ENCODE peak calls at places on chromosomes 11 and 22, in four cellular contexts. One of them, this sample, is unnamed. For H3K4me1 and H3K36me3, the result is how much of the 10 kb centered on the place peaks cover.

GRCh38 chr11:46281374-46281831 is 3.9 kb downstream of the CREB3L1 start:
- DNase-seq in colonic mucosa: peak
- DNase-seq in mammary epithelial cell: no peak
- DNase-seq in IMR-90: peak
- DNase-seq in this sample: peak

GRCh38 chr11:62119569-62119968 is 4.2 kb upstream of the INCENP start:
- DNase-seq in colonic mucosa: no peak
- DNase-seq in mammary epithelial cell: no peak
- DNase-seq in IMR-90: no peak
- DNase-seq in this sample: no peak

GRCh38 chr22:19912236-19912999 is 29.2 kb upstream of the COMT start:
- DNase-seq in colonic mucosa: no peak
- DNase-seq in mammary epithelial cell: no peak
- DNase-seq in IMR-90: no peak
- DNase-seq in this sample: no peak

GRCh38 chr11:131025020-131025419 is 108.7 kb upstream of the SNX19 start:
- DNase-seq in colonic mucosa: no peak
- DNase-seq in mammary epithelial cell: peak
- DNase-seq in IMR-90: peak
- DNase-seq in this sample: no peak

GRCh38 chr22:43835736-43836135 is 23.6 kb upstream of the EFCAB6 start:
- DNase-seq in colonic mucosa: no peak
- DNase-seq in mammary epithelial cell: no peak
- DNase-seq in IMR-90: no peak
- DNase-seq in this sample: no peak

GRCh38 chr11:12017243-12017678 is 8.8 kb upstream of the DKK3 start:
- DNase-seq in colonic mucosa: no peak
- DNase-seq in mammary epithelial cell: peak
- DNase-seq in IMR-90: peak
- DNase-seq in this sample: no peak

GRCh38 chr11:14980854-14981253 is 8.7 kb upstream of the CALCA start:
- DNase-seq in colonic mucosa: no peak
- DNase-seq in mammary epithelial cell: peak
- DNase-seq in IMR-90: peak
- DNase-seq in this sample: no peak

GRCh38 chr11:61083601-61084147 is 18.6 kb upstream of the CD5 start:
- DNase-seq in colonic mucosa: no peak
- DNase-seq in mammary epithelial cell: no peak
- DNase-seq in IMR-90: no peak
- DNase-seq in this sample: no peak

GRCh38 chr11:118514103-118514502 is 13.2 kb upstream of the TTC36 start:
- DNase-seq in colonic mucosa: no peak
- DNase-seq in mammary epithelial cell: no peak
- DNase-seq in IMR-90: no peak
- DNase-seq in this sample: no peak

GRCh38 chr22:43749473-43749872 is 62.6 kb downstream of the EFCAB6 start:
- DNase-seq in colonic mucosa: no peak
- DNase-seq in mammary epithelial cell: no peak
- DNase-seq in IMR-90: no peak
- DNase-seq in this sample: no peak

GRCh38 chr11:34300571-34301295 is 57.1 kb downstream of the ABTB2 start:
- DNase-seq in colonic mucosa: no peak
- DNase-seq in mammary epithelial cell: no peak
- DNase-seq in IMR-90: no peak
- DNase-seq in this sample: no peak

GRCh38 chr11:83819936-83820549 is 533.9 kb upstream of the CCDC90B start:
- DNase-seq in colonic mucosa: no peak
- DNase-seq in mammary epithelial cell: peak
- DNase-seq in IMR-90: peak
- DNase-seq in this sample: no peak

GRCh38 chr11:16312242-16312641 is 44.1 kb downstream of the SOX6 start:
- DNase-seq in colonic mucosa: no peak
- DNase-seq in mammary epithelial cell: no peak
- DNase-seq in IMR-90: no peak
- DNase-seq in this sample: no peak

GRCh38 chr11:19846654-19847330 is 134.2 kb downstream of the NAV2 start:
- DNase-seq in colonic mucosa: no peak
- DNase-seq in mammary epithelial cell: no peak
- DNase-seq in IMR-90: peak
- DNase-seq in this sample: no peak

DNA sequence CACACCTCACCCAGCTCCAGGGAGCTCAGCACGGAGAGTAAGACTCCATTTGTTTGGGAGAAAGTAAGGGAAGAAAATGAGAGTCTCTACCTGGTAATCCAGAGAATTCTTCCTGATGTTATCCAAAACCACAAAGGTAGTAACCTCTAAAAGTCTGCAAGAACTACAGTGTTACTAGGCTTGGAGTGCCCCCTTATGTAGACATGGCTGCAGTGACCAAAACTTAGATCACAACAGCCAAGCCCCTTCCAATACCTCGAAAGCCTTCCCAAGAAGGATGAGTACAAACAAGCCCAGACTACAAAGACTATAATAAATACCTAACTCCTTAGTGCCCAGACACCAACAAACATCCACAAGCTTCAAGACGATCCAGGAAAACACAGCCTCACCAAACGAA is 4.9 kb downstream of the UBE2L6 start:
- DNase-seq in colonic mucosa: no peak
- DNase-seq in mammary epithelial cell: peak
- DNase-seq in IMR-90: no peak
- DNase-seq in this sample: no peak
- H3K9ac ChIP-seq in colonic mucosa: no peak
- H3K9ac ChIP-seq in mammary epithelial cell: no peak
- H3K9ac ChIP-seq in IMR-90: no peak
- H3K9ac ChIP-seq in this sample: no peak

GRCh38 chr11:128343870-128344269 is 243.5 kb downstream of the ETS1 start:
- DNase-seq in colonic mucosa: no peak
- DNase-seq in mammary epithelial cell: peak
- DNase-seq in IMR-90: peak
- DNase-seq in this sample: no peak

GRCh38 chr11:128342511-128343133 is 244.7 kb downstream of the ETS1 start:
- DNase-seq in colonic mucosa: peak
- DNase-seq in mammary epithelial cell: peak
- DNase-seq in IMR-90: peak
- DNase-seq in this sample: no peak

GRCh38 chr11:128341280-128341679 is 246.1 kb downstream of the ETS1 start:
- DNase-seq in colonic mucosa: no peak
- DNase-seq in mammary epithelial cell: no peak
- DNase-seq in IMR-90: no peak
- DNase-seq in this sample: no peak

GRCh38 chr11:128341767-128342318 is 245.5 kb downstream of the ETS1 start:
- DNase-seq in colonic mucosa: no peak
- DNase-seq in mammary epithelial cell: no peak
- DNase-seq in IMR-90: no peak
- DNase-seq in this sample: no peak

GRCh38 chr11:128343134-128343514 is 244.2 kb downstream of the ETS1 start:
- DNase-seq in colonic mucosa: no peak
- DNase-seq in mammary epithelial cell: no peak
- DNase-seq in IMR-90: no peak
- DNase-seq in this sample: no peak
- H3K4me1 ChIP-seq in colonic mucosa: under half
- H3K4me1 ChIP-seq in mammary epithelial cell: under half
- H3K4me1 ChIP-seq in IMR-90: under half
- H3K4me1 ChIP-seq in this sample: under half

DNA sequence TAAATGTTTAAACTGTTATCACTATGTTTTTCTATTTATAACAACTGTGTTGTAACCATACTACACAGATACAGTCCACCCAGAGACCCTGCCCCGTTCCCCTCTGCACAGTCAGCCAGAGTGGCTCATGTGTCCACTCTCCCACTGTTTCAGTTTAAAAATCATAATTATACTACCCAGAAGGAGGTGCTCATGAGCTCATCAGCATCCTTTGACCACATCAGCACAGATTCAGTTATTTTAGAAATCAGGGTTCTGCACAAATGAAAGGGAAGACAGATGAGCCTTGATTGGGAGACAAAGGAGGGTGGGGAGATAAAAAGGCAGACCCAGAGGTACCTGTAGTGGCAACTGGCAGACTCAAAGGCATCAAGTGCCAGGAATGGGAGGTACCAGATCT is 124.3 kb downstream of the RCN1 start:
- DNase-seq in colonic mucosa: no peak
- DNase-seq in mammary epithelial cell: no peak
- DNase-seq in IMR-90: no peak
- DNase-seq in this sample: no peak
- H3K36me3 ChIP-seq in colonic mucosa: under half
- H3K36me3 ChIP-seq in mammary epithelial cell: under half
- H3K36me3 ChIP-seq in IMR-90: under half
- H3K36me3 ChIP-seq in this sample: under half

GRCh38 chr22:45051419-45051818 is 41.6 kb upstream of the PHF21B start:
- DNase-seq in colonic mucosa: no peak
- DNase-seq in mammary epithelial cell: no peak
- DNase-seq in IMR-90: no peak
- DNase-seq in this sample: peak

GRCh38 chr22:45055936-45056335 is 46.1 kb upstream of the PHF21B start:
- DNase-seq in colonic mucosa: no peak
- DNase-seq in mammary epithelial cell: no peak
- DNase-seq in IMR-90: no peak
- DNase-seq in this sample: peak

GRCh38 chr22:45053094-45053493 is 43.3 kb upstream of the PHF21B start:
- DNase-seq in colonic mucosa: no peak
- DNase-seq in mammary epithelial cell: no peak
- DNase-seq in IMR-90: no peak
- DNase-seq in this sample: no peak

GRCh38 chr22:45053571-45053970 is 43.8 kb upstream of the PHF21B start:
- DNase-seq in colonic mucosa: no peak
- DNase-seq in mammary epithelial cell: no peak
- DNase-seq in IMR-90: no peak
- DNase-seq in this sample: peak

DNA sequence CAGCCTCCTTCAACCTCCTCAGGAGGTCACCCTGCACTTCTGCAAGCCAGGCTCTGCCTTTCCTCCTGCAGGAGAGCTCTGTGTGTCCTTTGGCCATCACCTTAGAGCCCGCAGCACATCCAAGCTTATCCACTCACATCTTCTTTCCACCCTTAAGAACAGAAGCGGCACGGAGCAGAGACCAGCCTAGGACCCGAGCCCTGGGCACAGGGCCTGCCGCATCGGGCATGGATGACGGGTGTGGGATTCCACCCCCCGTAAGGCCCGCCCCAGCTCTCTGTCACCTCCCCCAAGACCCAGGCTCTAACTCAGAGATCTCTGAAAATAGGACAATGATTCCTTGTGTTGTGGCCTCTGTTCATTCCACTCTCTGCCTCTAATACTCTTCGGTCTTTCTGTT is 42.1 kb upstream of the PHF21B start:
- DNase-seq in colonic mucosa: no peak
- DNase-seq in mammary epithelial cell: no peak
- DNase-seq in IMR-90: no peak
- DNase-seq in this sample: peak
- H3K9ac ChIP-seq in colonic mucosa: no peak
- H3K9ac ChIP-seq in mammary epithelial cell: no peak
- H3K9ac ChIP-seq in IMR-90: no peak
- H3K9ac ChIP-seq in this sample: no peak

GRCh38 chr11:724733-725386 is 18.8 kb downstream of the EPS8L2 start:
- DNase-seq in colonic mucosa: no peak
- DNase-seq in mammary epithelial cell: no peak
- DNase-seq in IMR-90: no peak
- DNase-seq in this sample: peak
- H3K4me1 ChIP-seq in colonic mucosa: under half
- H3K4me1 ChIP-seq in mammary epithelial cell: half or more
- H3K4me1 ChIP-seq in IMR-90: under half
- H3K4me1 ChIP-seq in this sample: under half

DNA sequence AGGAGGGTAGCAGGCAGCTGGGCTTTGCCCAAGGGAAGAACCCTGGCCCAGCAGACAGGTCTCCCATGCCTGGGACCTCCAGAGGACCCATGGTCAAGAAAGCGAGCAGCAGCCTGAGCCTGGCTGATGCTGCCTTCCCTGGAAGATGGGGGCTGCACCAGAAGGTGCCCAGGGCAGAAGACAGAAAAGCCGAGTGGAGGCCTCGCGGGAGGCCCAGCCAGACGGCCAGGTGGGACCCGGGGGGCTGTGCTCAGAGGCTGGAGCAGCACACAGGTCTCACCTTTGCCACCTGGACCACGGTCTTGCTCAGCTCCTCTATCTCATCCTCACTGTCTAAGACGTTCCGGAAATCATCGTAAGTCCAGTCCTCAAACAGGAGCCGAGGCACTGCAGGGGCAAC is 10.9 kb downstream of the CHID1 start:
- DNase-seq in colonic mucosa: no peak
- DNase-seq in mammary epithelial cell: no peak
- DNase-seq in IMR-90: no peak
- DNase-seq in this sample: no peak
- H3K36me3 ChIP-seq in colonic mucosa: under half
- H3K36me3 ChIP-seq in mammary epithelial cell: under half
- H3K36me3 ChIP-seq in IMR-90: under half
- H3K36me3 ChIP-seq in this sample: under half

DNA sequence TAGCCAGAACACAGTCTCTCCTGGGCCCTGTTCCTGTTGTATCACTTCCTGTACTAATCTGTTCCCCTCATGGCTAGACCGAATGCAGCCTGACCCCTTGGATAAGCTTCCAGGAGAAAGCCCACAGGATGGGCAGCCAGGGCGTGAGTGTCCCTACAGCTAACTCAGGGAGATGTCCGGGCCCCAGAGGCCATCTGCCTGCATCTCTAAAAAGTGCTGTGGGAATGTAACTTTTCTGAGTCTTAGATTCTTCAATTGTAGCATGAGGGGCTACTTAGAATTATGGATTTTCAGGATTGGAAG is 7.7 kb upstream of the MALAT1 start:
- DNase-seq in colonic mucosa: no peak
- DNase-seq in mammary epithelial cell: no peak
- DNase-seq in IMR-90: no peak
- DNase-seq in this sample: peak
- H3K9ac ChIP-seq in colonic mucosa: peak
- H3K9ac ChIP-seq in mammary epithelial cell: peak
- H3K9ac ChIP-seq in IMR-90: peak
- H3K9ac ChIP-seq in this sample: no peak

GRCh38 chr22:21856197-21856596 is 11.2 kb downstream of the MAPK1 start:
- DNase-seq in colonic mucosa: no peak
- DNase-seq in mammary epithelial cell: no peak
- DNase-seq in IMR-90: no peak
- DNase-seq in this sample: no peak
- H3K4me1 ChIP-seq in colonic mucosa: under half
- H3K4me1 ChIP-seq in mammary epithelial cell: under half
- H3K4me1 ChIP-seq in IMR-90: under half
- H3K4me1 ChIP-seq in this sample: under half

GRCh38 chr11:21323617-21324016 is 654.2 kb downstream of the NELL1 start:
- DNase-seq in colonic mucosa: no peak
- DNase-seq in mammary epithelial cell: no peak
- DNase-seq in IMR-90: no peak
- DNase-seq in this sample: no peak
- H3K36me3 ChIP-seq in colonic mucosa: under half
- H3K36me3 ChIP-seq in mammary epithelial cell: under half
- H3K36me3 ChIP-seq in IMR-90: under half
- H3K36me3 ChIP-seq in this sample: under half